ENCODE peak calls at places on chromosomes 12 and 14, in four cellular contexts. F is EH, C is SK-N-DZ, V is GM12865. A is an unnamed sample.

GRCh38 chr12:131133015-131133905 is 179.6 kb downstream of the ADGRD1 start:
- DNase-seq in F (no peak), V (no peak), C (no peak), A (no peak)

GRCh38 chr12:33182485-33182884 is 257.1 kb downstream of the SYT10 start:
- DNase-seq in V (no peak), C (no peak), F (no peak), A (no peak)

GRCh38 chr12:94012508-94013044 is 135.8 kb upstream of the PLXNC1 start:
- DNase-seq in C (no peak), F (peak), V (no peak), A (no peak)

GRCh38 chr12:116982721-116983502 is 72.2 kb downstream of the FBXW8 start:
- DNase-seq in C (no peak), F (peak), V (no peak), A (no peak)

GRCh38 chr12:49891476-49891875 is 12.2 kb downstream of the FAIM2 start:
- DNase-seq in V (no peak), C (no peak), F (no peak), A (no peak)

GRCh38 chr12:115223322-115223721 is 539.3 kb upstream of the TBX3 start:
- DNase-seq in F (peak), C (no peak), V (no peak), A (no peak)

GRCh38 chr12:115672506-115673080 is 604.9 kb downstream of the MED13L start:
- DNase-seq in C (peak), V (no peak), F (no peak), A (no peak)

GRCh38 chr14:81400852-81401251 is 728 bp upstream of the STON2 start:
- DNase-seq in C (no peak), F (peak), V (no peak), A (no peak)

GRCh38 chr14:73223049-73223448 is 14.3 kb upstream of the PAPLN start:
- DNase-seq in V (peak), F (no peak), C (no peak), A (no peak)

GRCh38 chr12:92145481-92145730 is 240 bp downstream of the BTG1 start:
- DNase-seq in F (no peak), V (no peak), C (no peak), A (no peak)

GRCh38 chr12:128970110-128970509 is 116.8 kb downstream of the GLT1D1 start:
- DNase-seq in C (no peak), F (no peak), V (no peak), A (no peak)

GRCh38 chr14:101005447-101005846 is 101.9 kb upstream of the RTL1 start:
- DNase-seq in C (no peak), V (no peak), F (no peak), A (no peak)

GRCh38 chr12:6426882-6427671 is 17.7 kb upstream of the CD27 start:
- DNase-seq in V (peak), C (no peak), F (no peak), A (peak)

GRCh38 chr14:92880851-92881250 is 42.1 kb upstream of the CHGA start:
- DNase-seq in V (no peak), F (peak), C (peak), A (no peak)

GRCh38 chr14:44316647-44317432 is 190.2 kb downstream of the FSCB start:
- DNase-seq in F (peak), C (no peak), V (peak), A (no peak)

GRCh38 chr14:96904201-96904600 is 107.0 kb downstream of the VRK1 start:
- DNase-seq in C (no peak), V (no peak), F (no peak), A (no peak)

GRCh38 chr14:52325632-52326031 is 11.5 kb downstream of the PTGER2 start:
- DNase-seq in F (no peak), V (no peak), C (no peak), A (no peak)

GRCh38 chr14:88209273-88209672 is 113.8 kb downstream of the KCNK10 start:
- DNase-seq in V (peak), C (no peak), F (no peak), A (no peak)

GRCh38 chr14:68676511-68676943 is 116.3 kb downstream of the ZFP36L1 start:
- DNase-seq in C (no peak), V (no peak), F (no peak), A (no peak)

GRCh38 chr14:77653473-77653872 is 37.0 kb upstream of the SPTLC2 start:
- DNase-seq in F (no peak), C (peak), V (no peak), A (no peak)

GRCh38 chr14:85534435-85534834 is 4.5 kb downstream of the FLRT2 start:
- DNase-seq in F (peak), C (peak), V (no peak), A (no peak)

GRCh38 chr14:28609228-28609828 is 157.3 kb upstream of the FOXG1 start:
- DNase-seq in V (peak), F (peak), C (peak), A (no peak)

GRCh38 chr14:23321572-23322547 is 603 bp downstream of the PABPN1 start:
- DNase-seq in C (peak), F (peak), V (peak), A (no peak)

GRCh38 chr12:115433014-115433634 is 749.1 kb upstream of the TBX3 start:
- DNase-seq in C (no peak), V (no peak), F (no peak), A (no peak)

GRCh38 chr14:37230551-37231194 is 32.9 kb downstream of the MIPOL1 start:
- DNase-seq in F (peak), V (peak), C (peak), A (no peak)

GRCh38 chr14:20482382-20482781 is 13.2 kb downstream of the PNP start:
- DNase-seq in V (no peak), C (no peak), F (no peak), A (no peak)

GRCh38 chr12:14843425-14843887 is at the start of gene ART4:
- DNase-seq in F (no peak), C (no peak), V (no peak), A (no peak)

GRCh38 chr12:132904718-132905328 is 17.4 kb upstream of the CHFR start:
- DNase-seq in C (no peak), F (peak), V (peak), A (peak)

GRCh38 chr14:87430810-87431209 is 562.2 kb downstream of the GALC start:
- DNase-seq in F (no peak), V (no peak), C (no peak), A (no peak)

A was measured in effector CD8-positive, alpha-beta T cell.